ENCODE peak calls at places on chromosomes 1 and 21, in five cellular contexts. P is cardiac fibroblast, X is cardiac muscle cell, B is NT2/D1, A is H7. F is an unnamed sample.
A peak's percentile ranks its signal among the peaks of the same experiment; 100 is the strongest.

GRCh38 chr1:8711161-8711560 is 106.3 kb downstream of the RERE start:
- DNase-seq in B (no peak), X (no peak), A (no peak), P (no peak), F (no peak)

GRCh38 chr1:203176744-203177460 is 1.3 kb upstream of the MYBPH start:
- DNase-seq in A (peak; percentile 66), B (no peak), X (no peak), P (no peak), F (no peak)

GRCh38 chr1:118989878-118990378 is 1.8 kb upstream of the TBX15 start:
- DNase-seq in X (no peak), P (no peak), B (no peak), A (peak; percentile 67), F (no peak)

GRCh38 chr21:30718239-30718909 is at the start of gene KRTAP21-3:
- DNase-seq in X (no peak), A (no peak), P (no peak), B (no peak), F (no peak)

GRCh38 chr1:156451486-156452184 is 48.9 kb downstream of the MEF2D start:
- DNase-seq in A (no peak), X (no peak), B (no peak), P (no peak), F (no peak)

GRCh38 chr1:11842154-11843041 is 5.2 kb downstream of the NPPA start:
- DNase-seq in A (peak; percentile 30), B (no peak), X (no peak), P (peak; percentile 92), F (no peak)

GRCh38 chr1:56074357-56074717 is 505.0 kb downstream of the PLPP3 start:
- DNase-seq in B (no peak), P (no peak), X (no peak), A (no peak), F (no peak)

GRCh38 chr1:37038703-37039093 is 4.4 kb upstream of the GRIK3 start:
- DNase-seq in P (no peak), X (no peak), B (no peak), A (no peak), F (no peak)

GRCh38 chr1:32020338-32020737 is 6.7 kb downstream of the KHDRBS1 start:
- DNase-seq in X (no peak), P (peak; percentile 32), A (no peak), B (no peak), F (no peak)

GRCh38 chr1:225877570-225877969 is 4.6 kb downstream of the TMEM63A start:
- DNase-seq in B (no peak), A (peak; percentile 82), X (peak; percentile 38), P (peak; percentile 52), F (no peak)

GRCh38 chr1:151370211-151370911 is 2.1 kb downstream of the SELENBP1 start:
- DNase-seq in X (no peak), B (no peak), P (peak; percentile 65), A (no peak), F (no peak)

GRCh38 chr1:60101516-60101915 is 27.9 kb upstream of the C1orf87 start:
- DNase-seq in A (no peak), P (no peak), X (no peak), B (no peak), F (no peak)

GRCh38 chr1:166870584-166870983 is 5.5 kb downstream of the TADA1 start:
- DNase-seq in P (no peak), B (no peak), X (no peak), A (no peak), F (no peak)

GRCh38 chr1:116878804-116879477 is 30.8 kb upstream of the PTGFRN start:
- DNase-seq in A (peak; percentile 63), B (no peak), P (peak; percentile 62), X (peak; percentile 56), F (no peak)

GRCh38 chr1:214154596-214155261 is 126.2 kb upstream of the SMYD2 start:
- DNase-seq in X (no peak), P (no peak), A (peak; percentile 11), B (peak; percentile 61), F (no peak)

GRCh38 chr1:180178511-180179161 is 24.0 kb downstream of the QSOX1 start:
- DNase-seq in B (no peak), P (peak; percentile 71), A (peak; percentile 91), X (peak; percentile 69), F (no peak)

GRCh38 chr21:40850071-40850470 is 3.1 kb upstream of the DSCAM start:
- DNase-seq in X (no peak), P (no peak), B (no peak), A (no peak), F (no peak)

GRCh38 chr1:26275580-26276431 is 4.1 kb upstream of the SH3BGRL3 start:
- DNase-seq in X (peak; percentile 86), B (peak; percentile 94), P (peak; percentile 99), A (peak; percentile 86), F (peak; percentile 92)

GRCh38 chr1:219906924-219907771 is 21.2 kb downstream of the SLC30A10 start:
- DNase-seq in X (no peak), P (no peak), B (no peak), A (no peak), F (no peak)

GRCh38 chr1:106613861-106614260 is 442.6 kb upstream of the PRMT6 start:
- DNase-seq in A (no peak), B (no peak), X (no peak), P (no peak), F (no peak)

GRCh38 chr1:231338270-231339128 is at the start of gene SPRTN:
- DNase-seq in X (peak; percentile 93), B (no peak), P (no peak), A (peak; percentile 93), F (no peak)

GRCh38 chr1:23790696-23791433 is at the start of gene LYPLA2:
- DNase-seq in X (peak; percentile 96), A (peak; percentile 96), P (peak; percentile 93), B (no peak), F (no peak)

GRCh38 chr1:46549697-46550681 is 1.5 kb downstream of the KNCN start:
- DNase-seq in A (peak; percentile 76), P (peak; percentile 65), X (no peak), B (no peak), F (no peak)

GRCh38 chr1:78291443-78291842 is 199.3 kb upstream of the PTGFR start:
- DNase-seq in X (no peak), B (no peak), P (no peak), A (no peak), F (no peak)

GRCh38 chr21:43925096-43925481 is 60.1 kb downstream of the AGPAT3 start:
- DNase-seq in X (peak; percentile 11), B (no peak), A (peak; percentile 82), P (no peak), F (no peak)

GRCh38 chr1:206912445-206913095 is 9.2 kb downstream of the FCMR start:
- DNase-seq in B (peak; percentile 68), P (peak; percentile 86), X (peak; percentile 85), A (peak; percentile 79), F (peak; percentile 58)

GRCh38 chr1:224061436-224061835 is 52.5 kb upstream of the FBXO28 start:
- DNase-seq in X (no peak), B (no peak), A (no peak), P (no peak), F (no peak)

GRCh38 chr1:3423245-3423829 is 31.1 kb upstream of the ARHGEF16 start:
- DNase-seq in P (no peak), B (no peak), X (peak; percentile 47), A (no peak), F (no peak)

DNA sequence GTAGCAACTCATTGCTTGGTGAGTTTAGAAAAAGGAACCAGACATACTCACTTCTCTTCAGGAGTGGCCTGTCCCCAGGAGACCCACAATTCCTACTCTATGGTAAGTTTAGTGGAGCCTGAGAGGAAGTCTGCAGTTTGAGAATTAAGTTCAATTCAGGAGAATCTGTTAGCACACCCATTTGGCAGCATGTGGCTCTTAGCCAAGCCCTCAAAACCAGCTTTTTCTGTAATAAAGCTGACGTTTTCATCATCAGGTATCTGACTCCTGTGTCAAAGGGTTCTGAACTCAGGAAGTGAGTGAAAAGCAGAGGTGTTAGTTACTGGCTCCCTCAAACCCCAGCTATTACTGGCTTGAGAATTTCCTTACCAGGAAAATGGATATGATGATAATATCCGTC is 20.4 kb upstream of the RGS16 start:
- DNase-seq in X (no peak), A (no peak), P (no peak), B (no peak), F (no peak)
- H3K4me3 ChIP-seq in X (no peak overlapping the region), A (no peak overlapping the region), P (no peak overlapping the region), B (no peak overlapping the region), F (no peak overlapping the region)

DNA sequence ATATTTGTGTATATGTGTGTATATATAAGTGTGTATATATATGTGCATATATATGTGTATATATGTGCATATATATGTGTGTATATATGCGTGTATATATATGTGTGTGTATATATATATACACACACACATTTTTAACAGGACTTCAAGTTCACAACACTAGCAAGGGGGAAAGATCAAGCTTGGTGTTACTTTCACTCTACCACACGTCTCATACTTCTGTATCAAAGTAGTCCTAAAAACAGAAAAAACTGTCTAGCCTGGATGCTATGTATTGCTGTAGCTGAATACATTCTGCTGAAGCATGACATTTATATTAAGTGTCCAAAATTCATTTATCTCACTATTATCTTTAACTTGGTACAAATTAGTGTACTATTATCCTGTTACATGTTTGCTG is 17.9 kb upstream of the ATP6V1G3 start:
- DNase-seq in A (no peak), P (no peak), B (no peak), X (no peak), F (no peak)
- H3K4me3 ChIP-seq in A (no peak overlapping the region), P (no peak overlapping the region), B (no peak overlapping the region), X (no peak overlapping the region), F (no peak overlapping the region)

GRCh38 chr1:53265581-53265980 is 27.3 kb upstream of the MAGOH start:
- DNase-seq in B (no peak), X (no peak), P (no peak), A (no peak), F (no peak)

GRCh38 chr1:53270873-53271272 is 32.6 kb upstream of the MAGOH start:
- DNase-seq in P (no peak), A (no peak), B (no peak), X (no peak), F (no peak)

GRCh38 chr1:53266038-53266437 is 27.7 kb upstream of the MAGOH start:
- DNase-seq in B (no peak), X (no peak), P (peak; percentile 16), A (peak; percentile 66), F (no peak)

GRCh38 chr1:53270107-53270506 is 31.8 kb upstream of the MAGOH start:
- DNase-seq in B (no peak), A (no peak), P (no peak), X (no peak), F (no peak)

DNA sequence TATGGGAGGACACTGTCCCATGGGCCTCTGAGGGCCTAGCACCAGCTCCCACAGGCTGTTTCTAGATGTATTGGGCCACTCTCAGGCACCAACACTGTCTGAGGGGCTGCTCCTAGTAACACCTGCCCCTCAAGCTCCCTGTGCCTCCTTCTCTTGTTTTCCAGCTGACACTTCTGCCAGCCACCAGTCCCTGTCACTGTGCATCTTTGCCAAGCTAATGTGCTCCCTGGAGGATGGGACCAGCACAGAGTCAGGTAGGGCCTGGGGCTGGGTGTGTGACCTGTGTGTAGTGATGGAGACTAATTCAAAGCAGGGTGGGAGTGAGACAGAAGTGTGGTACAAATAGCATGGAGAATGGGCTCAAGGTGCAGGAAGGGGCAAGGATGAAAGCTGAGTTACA is 29.4 kb upstream of the MAGOH start:
- DNase-seq in X (no peak), B (no peak), P (no peak), A (no peak), F (no peak)
- H3K4me3 ChIP-seq in X (no peak overlapping the region), B (no peak overlapping the region), P (no peak overlapping the region), A (no peak overlapping the region), F (no peak overlapping the region)

DNA sequence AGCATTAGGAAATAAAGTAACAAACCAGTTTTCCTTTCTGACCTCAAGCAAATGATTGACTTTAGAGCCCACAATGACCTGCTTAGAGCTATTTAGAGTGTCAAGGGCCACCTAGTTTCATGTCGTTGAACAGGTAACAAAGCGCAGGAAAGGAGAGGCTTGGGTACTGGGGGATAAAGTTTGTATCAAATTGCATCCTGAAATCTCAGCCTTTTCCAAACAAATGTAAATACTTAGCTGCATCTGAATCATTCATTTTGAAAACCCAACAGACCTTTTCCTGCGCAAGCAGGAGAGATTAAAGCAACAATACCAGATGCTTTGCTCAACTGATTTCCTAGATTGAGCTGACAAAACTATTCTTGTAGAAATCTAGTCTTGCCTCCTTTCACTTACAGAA is 121.2 kb downstream of the NRIP1 start:
- DNase-seq in A (no peak), P (no peak), X (no peak), B (no peak), F (no peak)
- H3K4me3 ChIP-seq in A (no peak overlapping the region), P (no peak overlapping the region), X (no peak overlapping the region), B (no peak overlapping the region), F (no peak overlapping the region)